ENCODE peak calls at places on chromosomes 3 and 15, in nine cellular contexts. One of them, this sample, is unnamed. For H3K4me1, the result is how much of the 10 kb centered on the place peaks cover.

GRCh38 chr15:55588070-55588817 is at the start of gene PYGO1:
- DNase-seq in H1: no peak
- DNase-seq in heart left ventricle: peak
- DNase-seq in fibroblast of lung: peak
- DNase-seq in mesenchymal stem cell: peak
- DNase-seq in tibial nerve: peak
- DNase-seq in body of pancreas: peak
- DNase-seq in tibial artery: peak
- DNase-seq in upper lobe of left lung: peak
- DNase-seq in this sample: peak

GRCh38 chr3:112074616-112075497 is 11.3 kb upstream of the C3orf52 start:
- DNase-seq in H1: no peak
- DNase-seq in heart left ventricle: no peak
- DNase-seq in fibroblast of lung: peak
- DNase-seq in mesenchymal stem cell: peak
- DNase-seq in tibial nerve: no peak
- DNase-seq in body of pancreas: peak
- DNase-seq in tibial artery: no peak
- DNase-seq in upper lobe of left lung: peak
- DNase-seq in this sample: peak

GRCh38 chr3:13852638-13853009 is 27.2 kb downstream of the WNT7A start:
- DNase-seq in H1: no peak
- DNase-seq in heart left ventricle: no peak
- DNase-seq in fibroblast of lung: no peak
- DNase-seq in mesenchymal stem cell: no peak
- DNase-seq in tibial nerve: no peak
- DNase-seq in body of pancreas: no peak
- DNase-seq in tibial artery: no peak
- DNase-seq in upper lobe of left lung: no peak
- DNase-seq in this sample: no peak

GRCh38 chr15:47951761-47952160 is 169.0 kb upstream of the SLC24A5 start:
- DNase-seq in H1: no peak
- DNase-seq in heart left ventricle: no peak
- DNase-seq in fibroblast of lung: no peak
- DNase-seq in mesenchymal stem cell: no peak
- DNase-seq in tibial nerve: no peak
- DNase-seq in body of pancreas: no peak
- DNase-seq in tibial artery: no peak
- DNase-seq in upper lobe of left lung: no peak
- DNase-seq in this sample: no peak

GRCh38 chr3:99825239-99825638 is 7.6 kb downstream of the CMSS1 start:
- DNase-seq in H1: no peak
- DNase-seq in heart left ventricle: no peak
- DNase-seq in fibroblast of lung: peak
- DNase-seq in mesenchymal stem cell: peak
- DNase-seq in tibial nerve: no peak
- DNase-seq in body of pancreas: no peak
- DNase-seq in tibial artery: no peak
- DNase-seq in upper lobe of left lung: no peak
- DNase-seq in this sample: peak

GRCh38 chr15:62977952-62978811 is 64.4 kb upstream of the TPM1 start:
- DNase-seq in H1: no peak
- DNase-seq in heart left ventricle: no peak
- DNase-seq in fibroblast of lung: peak
- DNase-seq in mesenchymal stem cell: peak
- DNase-seq in tibial nerve: no peak
- DNase-seq in body of pancreas: no peak
- DNase-seq in tibial artery: no peak
- DNase-seq in upper lobe of left lung: no peak
- DNase-seq in this sample: peak

GRCh38 chr3:45125550-45126026 is 20.6 kb downstream of the CDCP1 start:
- DNase-seq in H1: no peak
- DNase-seq in heart left ventricle: peak
- DNase-seq in fibroblast of lung: no peak
- DNase-seq in mesenchymal stem cell: no peak
- DNase-seq in tibial nerve: no peak
- DNase-seq in body of pancreas: peak
- DNase-seq in tibial artery: no peak
- DNase-seq in upper lobe of left lung: peak
- DNase-seq in this sample: no peak

GRCh38 chr3:187802203-187802927 is 57.1 kb upstream of the BCL6 start:
- DNase-seq in H1: no peak
- DNase-seq in heart left ventricle: no peak
- DNase-seq in fibroblast of lung: no peak
- DNase-seq in mesenchymal stem cell: no peak
- DNase-seq in tibial nerve: no peak
- DNase-seq in body of pancreas: no peak
- DNase-seq in tibial artery: no peak
- DNase-seq in upper lobe of left lung: no peak
- DNase-seq in this sample: no peak

GRCh38 chr15:81152339-81152738 is 18.3 kb downstream of the CFAP161 start:
- DNase-seq in H1: no peak
- DNase-seq in heart left ventricle: no peak
- DNase-seq in fibroblast of lung: no peak
- DNase-seq in mesenchymal stem cell: no peak
- DNase-seq in tibial nerve: no peak
- DNase-seq in body of pancreas: no peak
- DNase-seq in tibial artery: no peak
- DNase-seq in upper lobe of left lung: no peak
- DNase-seq in this sample: no peak

GRCh38 chr15:82828064-82828463 is 18.6 kb downstream of the WHAMM start:
- DNase-seq in H1: no peak
- DNase-seq in heart left ventricle: no peak
- DNase-seq in fibroblast of lung: no peak
- DNase-seq in mesenchymal stem cell: no peak
- DNase-seq in tibial nerve: no peak
- DNase-seq in body of pancreas: peak
- DNase-seq in tibial artery: no peak
- DNase-seq in upper lobe of left lung: no peak
- DNase-seq in this sample: no peak

GRCh38 chr3:155184027-155184426 is 103.9 kb downstream of the MME start:
- DNase-seq in H1: no peak
- DNase-seq in heart left ventricle: no peak
- DNase-seq in fibroblast of lung: no peak
- DNase-seq in mesenchymal stem cell: peak
- DNase-seq in tibial nerve: no peak
- DNase-seq in body of pancreas: no peak
- DNase-seq in tibial artery: no peak
- DNase-seq in upper lobe of left lung: no peak
- DNase-seq in this sample: no peak

GRCh38 chr3:76063019-76063418 is 277.7 kb upstream of the ZNF717 start:
- DNase-seq in H1: no peak
- DNase-seq in heart left ventricle: no peak
- DNase-seq in fibroblast of lung: peak
- DNase-seq in mesenchymal stem cell: peak
- DNase-seq in tibial nerve: no peak
- DNase-seq in body of pancreas: no peak
- DNase-seq in tibial artery: no peak
- DNase-seq in upper lobe of left lung: no peak
- DNase-seq in this sample: no peak

GRCh38 chr3:4749567-4750002 is 229.7 kb upstream of the BHLHE40 start:
- DNase-seq in H1: no peak
- DNase-seq in heart left ventricle: no peak
- DNase-seq in fibroblast of lung: no peak
- DNase-seq in mesenchymal stem cell: no peak
- DNase-seq in tibial nerve: no peak
- DNase-seq in body of pancreas: no peak
- DNase-seq in tibial artery: no peak
- DNase-seq in upper lobe of left lung: no peak
- DNase-seq in this sample: no peak

GRCh38 chr3:4746241-4746958 is 232.8 kb upstream of the BHLHE40 start:
- DNase-seq in H1: no peak
- DNase-seq in heart left ventricle: peak
- DNase-seq in fibroblast of lung: peak
- DNase-seq in mesenchymal stem cell: peak
- DNase-seq in tibial nerve: no peak
- DNase-seq in body of pancreas: no peak
- DNase-seq in tibial artery: no peak
- DNase-seq in upper lobe of left lung: no peak
- DNase-seq in this sample: peak

GRCh38 chr3:4748127-4748526 is 231.1 kb upstream of the BHLHE40 start:
- DNase-seq in H1: no peak
- DNase-seq in heart left ventricle: no peak
- DNase-seq in fibroblast of lung: no peak
- DNase-seq in mesenchymal stem cell: no peak
- DNase-seq in tibial nerve: no peak
- DNase-seq in body of pancreas: no peak
- DNase-seq in tibial artery: no peak
- DNase-seq in upper lobe of left lung: no peak
- DNase-seq in this sample: no peak

GRCh38 chr3:4750306-4751056 is 228.8 kb upstream of the BHLHE40 start:
- DNase-seq in H1: no peak
- DNase-seq in heart left ventricle: peak
- DNase-seq in fibroblast of lung: peak
- DNase-seq in mesenchymal stem cell: no peak
- DNase-seq in tibial nerve: no peak
- DNase-seq in body of pancreas: no peak
- DNase-seq in tibial artery: no peak
- DNase-seq in upper lobe of left lung: no peak
- DNase-seq in this sample: no peak

DNA sequence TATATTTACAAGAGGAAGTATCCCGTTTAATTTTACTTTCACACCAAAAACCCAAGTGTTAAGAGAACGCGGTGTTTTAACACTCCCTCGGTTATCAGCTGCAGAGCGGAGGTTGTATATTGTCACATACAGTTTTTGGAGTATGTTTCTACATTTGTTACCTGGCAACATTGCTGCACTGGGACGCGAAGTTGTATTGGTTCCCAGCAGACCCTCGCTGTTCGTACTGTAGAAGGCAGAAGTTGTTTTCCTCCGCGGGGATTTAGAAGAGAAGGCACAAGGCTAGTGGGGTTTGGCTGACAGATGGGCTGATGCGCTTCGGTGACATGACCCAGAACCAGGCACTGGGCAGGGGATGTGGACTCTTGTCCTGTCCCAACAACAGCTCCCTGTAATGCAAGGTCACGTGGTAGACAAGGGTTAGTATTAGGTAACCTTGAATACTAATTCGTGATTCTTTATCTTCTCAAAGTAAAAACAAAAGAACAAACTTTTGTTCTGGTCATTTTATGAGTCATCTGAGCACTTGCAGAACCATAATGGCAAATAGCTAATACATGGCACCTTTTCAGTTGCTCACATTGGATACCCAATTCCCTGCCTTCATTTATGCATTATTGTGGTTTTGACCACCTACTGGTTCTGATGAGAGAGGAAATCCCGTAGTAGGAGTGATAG is 230.4 kb upstream of the BHLHE40 start:
- DNase-seq in H1: no peak
- DNase-seq in heart left ventricle: no peak
- DNase-seq in fibroblast of lung: peak
- DNase-seq in mesenchymal stem cell: no peak
- DNase-seq in tibial nerve: no peak
- DNase-seq in body of pancreas: no peak
- DNase-seq in tibial artery: no peak
- DNase-seq in upper lobe of left lung: no peak
- DNase-seq in this sample: no peak
- H3K4me1 ChIP-seq in H1: under half
- H3K4me1 ChIP-seq in heart left ventricle: under half
- H3K4me1 ChIP-seq in fibroblast of lung: under half
- H3K4me1 ChIP-seq in mesenchymal stem cell: under half
- H3K4me1 ChIP-seq in tibial nerve: under half
- H3K4me1 ChIP-seq in body of pancreas: under half
- H3K4me1 ChIP-seq in tibial artery: under half
- H3K4me1 ChIP-seq in upper lobe of left lung: under half
- H3K4me1 ChIP-seq in this sample: half or more

GRCh38 chr3:138296639-138297038 is 33.0 kb downstream of the NME9 start:
- DNase-seq in H1: no peak
- DNase-seq in heart left ventricle: no peak
- DNase-seq in fibroblast of lung: no peak
- DNase-seq in mesenchymal stem cell: no peak
- DNase-seq in tibial nerve: no peak
- DNase-seq in body of pancreas: no peak
- DNase-seq in tibial artery: no peak
- DNase-seq in upper lobe of left lung: no peak
- DNase-seq in this sample: no peak
- H3K27ac ChIP-seq in H1: no peak
- H3K27ac ChIP-seq in heart left ventricle: no peak
- H3K27ac ChIP-seq in fibroblast of lung: no peak
- H3K27ac ChIP-seq in mesenchymal stem cell: no peak
- H3K27ac ChIP-seq in tibial nerve: no peak
- H3K27ac ChIP-seq in body of pancreas: no peak
- H3K27ac ChIP-seq in tibial artery: no peak
- H3K27ac ChIP-seq in upper lobe of left lung: no peak
- H3K27ac ChIP-seq in this sample: no peak

DNA sequence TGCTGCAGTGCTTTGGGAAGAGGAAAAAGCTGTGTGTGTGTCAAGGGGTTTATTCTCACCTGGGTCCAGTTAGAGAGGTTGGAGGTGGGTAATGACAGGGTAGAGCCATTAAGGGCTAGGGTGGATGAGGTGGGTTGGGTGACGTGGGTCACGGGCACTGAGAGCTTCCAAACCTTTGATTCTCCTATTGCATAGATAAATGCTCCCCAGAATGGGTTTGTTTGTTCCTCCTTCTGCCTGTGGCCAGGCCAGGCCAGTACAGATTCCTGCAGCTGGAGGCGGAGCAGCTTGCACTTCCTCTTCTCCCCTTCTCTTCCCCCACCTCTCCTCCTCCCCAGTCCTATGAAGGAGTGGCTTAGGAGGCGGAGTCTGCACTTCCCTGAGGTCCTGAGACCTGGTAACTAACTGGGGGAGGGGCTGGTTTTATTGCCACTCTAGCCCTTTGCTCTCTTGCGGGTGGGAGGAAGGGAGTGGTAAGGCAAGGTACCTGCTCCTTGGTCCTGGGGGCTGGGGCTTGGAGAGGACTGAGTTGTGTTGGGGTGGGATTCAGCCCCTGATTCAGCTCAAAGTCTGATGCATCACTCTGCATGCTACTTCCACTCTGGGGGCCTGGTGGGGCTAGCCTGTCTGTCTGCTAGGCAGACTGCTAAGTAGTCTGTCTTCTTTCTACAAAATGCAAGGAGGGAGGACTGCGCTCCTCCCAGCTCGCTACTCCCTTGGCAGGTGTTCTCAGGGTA is 3.5 kb downstream of the SPINT1 start:
- DNase-seq in H1: no peak
- DNase-seq in heart left ventricle: peak
- DNase-seq in fibroblast of lung: peak
- DNase-seq in mesenchymal stem cell: peak
- DNase-seq in tibial nerve: peak
- DNase-seq in body of pancreas: peak
- DNase-seq in tibial artery: peak
- DNase-seq in upper lobe of left lung: peak
- DNase-seq in this sample: no peak
- H3K4me3 ChIP-seq in H1: peak
- H3K4me3 ChIP-seq in heart left ventricle: no peak
- H3K4me3 ChIP-seq in fibroblast of lung: no peak
- H3K4me3 ChIP-seq in mesenchymal stem cell: no peak
- H3K4me3 ChIP-seq in tibial nerve: no peak
- H3K4me3 ChIP-seq in body of pancreas: no peak
- H3K4me3 ChIP-seq in tibial artery: no peak
- H3K4me3 ChIP-seq in upper lobe of left lung: peak
- H3K4me3 ChIP-seq in this sample: no peak

DNA sequence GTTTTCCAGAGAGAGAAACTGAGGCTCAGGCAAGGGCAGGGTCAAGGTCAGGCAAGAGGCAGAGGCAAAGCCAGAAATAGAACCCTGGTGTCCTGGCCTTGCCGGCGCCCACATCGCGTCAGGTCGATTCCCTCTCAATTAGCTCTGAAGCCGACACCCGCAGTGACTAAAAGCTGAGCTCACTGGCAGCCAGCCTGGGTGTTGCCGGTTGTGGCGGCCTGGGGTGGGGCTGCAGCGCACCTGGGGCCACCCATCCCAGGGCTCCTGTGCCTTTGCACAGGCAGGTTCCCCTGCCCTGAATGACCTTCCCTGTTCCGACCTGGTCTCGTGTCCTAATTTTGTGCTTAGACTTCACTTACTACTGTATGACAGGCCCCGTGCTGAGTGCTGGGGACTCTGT is 6.2 kb downstream of the SEMA3F start:
- DNase-seq in H1: no peak
- DNase-seq in heart left ventricle: no peak
- DNase-seq in fibroblast of lung: no peak
- DNase-seq in mesenchymal stem cell: no peak
- DNase-seq in tibial nerve: no peak
- DNase-seq in body of pancreas: no peak
- DNase-seq in tibial artery: no peak
- DNase-seq in upper lobe of left lung: no peak
- DNase-seq in this sample: no peak
- H3K4me1 ChIP-seq in H1: under half
- H3K4me1 ChIP-seq in heart left ventricle: under half
- H3K4me1 ChIP-seq in fibroblast of lung: under half
- H3K4me1 ChIP-seq in mesenchymal stem cell: half or more
- H3K4me1 ChIP-seq in tibial nerve: under half
- H3K4me1 ChIP-seq in body of pancreas: under half
- H3K4me1 ChIP-seq in tibial artery: half or more
- H3K4me1 ChIP-seq in upper lobe of left lung: half or more
- H3K4me1 ChIP-seq in this sample: under half